ENCODE peak calls at places on chromosomes 13 and 19, in four cellular contexts. S is tibial nerve, J is A549, Q is transverse colon. F is an unnamed sample.

GRCh38 chr13:75372923-75373841 is 108.8 kb downstream of the TBC1D4 start:
- DNase-seq in S (no peak), J (no peak), Q (no peak), F (no peak)

GRCh38 chr13:66887088-66887487 is 343.0 kb downstream of the PCDH9 start:
- DNase-seq in S (no peak), J (no peak), Q (no peak), F (no peak)

GRCh38 chr19:38617283-38617763 is 430 bp downstream of the MAP4K1 start:
- DNase-seq in S (no peak), J (no peak), Q (no peak), F (no peak)

GRCh38 chr19:54158812-54159351 is 639 bp downstream of the LENG1 start:
- DNase-seq in S (no peak), J (no peak), Q (no peak), F (no peak)

GRCh38 chr13:112835344-112835743 is 133.7 kb upstream of the MCF2L start:
- DNase-seq in S (no peak), J (no peak), Q (no peak), F (no peak)

GRCh38 chr13:36282818-36283432 is 14.7 kb downstream of the CCDC169 start:
- DNase-seq in S (no peak), J (peak; percentile 23), Q (no peak), F (peak; percentile 17)

GRCh38 chr19:16814526-16815100 is 14.6 kb upstream of the SIN3B start:
- DNase-seq in S (no peak), J (no peak), Q (no peak), F (no peak)

GRCh38 chr13:58085819-58086218 is 454.3 kb downstream of the PCDH17 start:
- DNase-seq in S (no peak), J (no peak), Q (no peak), F (no peak)

GRCh38 chr19:2315818-2316353 is 7.9 kb upstream of the LINGO3 start:
- DNase-seq in S (peak; percentile 53), J (peak; percentile 43), Q (peak; percentile 71), F (peak; percentile 55)

GRCh38 chr13:114145256-114145655 is 12.8 kb upstream of the RASA3 start:
- DNase-seq in S (no peak), J (no peak), Q (peak; percentile 6), F (no peak)

GRCh38 chr13:44622701-44623100 is 46.6 kb upstream of the TSC22D1 start:
- DNase-seq in S (no peak), J (no peak), Q (no peak), F (no peak)

GRCh38 chr13:44620057-44620456 is 43.9 kb upstream of the TSC22D1 start:
- DNase-seq in S (no peak), J (peak; percentile 17), Q (no peak), F (no peak)

GRCh38 chr13:44626176-44626575 is 50.0 kb upstream of the TSC22D1 start:
- DNase-seq in S (no peak), J (no peak), Q (no peak), F (no peak)

GRCh38 chr13:44619651-44620050 is 43.5 kb upstream of the TSC22D1 start:
- DNase-seq in S (no peak), J (no peak), Q (no peak), F (no peak)

GRCh38 chr13:44622259-44622658 is 46.1 kb upstream of the TSC22D1 start:
- DNase-seq in S (no peak), J (peak; percentile 39), Q (no peak), F (no peak)
- TF ChIP-seq EP300 in S (no peak), J (no peak), Q (no peak), F (no peak)

DNA sequence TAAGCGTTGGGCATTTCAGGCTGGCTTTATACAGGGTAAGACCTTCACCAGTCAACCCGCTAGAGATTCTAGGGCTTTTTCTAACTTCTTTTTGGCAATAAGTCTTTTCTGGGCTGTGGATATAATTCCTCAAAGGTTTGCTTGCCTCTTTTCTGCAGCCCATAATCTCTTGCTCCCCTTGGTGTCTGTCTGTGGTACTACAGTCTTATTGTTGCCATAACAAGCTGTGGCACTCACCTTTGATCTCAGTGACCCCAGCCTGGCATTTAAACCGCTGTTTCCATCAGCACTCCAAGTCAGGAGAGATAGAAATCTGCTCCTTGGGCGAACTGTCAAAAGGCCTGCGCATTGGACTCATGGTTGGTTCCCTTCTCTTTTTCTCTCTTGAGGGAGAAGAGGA is 14.5 kb upstream of the MPHOSPH8 start:
- DNase-seq in S (no peak), J (peak; percentile 36), Q (no peak), F (peak; percentile 79)
- TF ChIP-seq CTCF in S (peak; percentile 9), J (peak; percentile 22), Q (peak; percentile 54), F (peak; percentile 79)

GRCh38 chr19:3968556-3969434 is 2.1 kb downstream of the DAPK3 start:
- DNase-seq in S (peak; percentile 86), J (peak; percentile 97), Q (peak; percentile 79), F (peak; percentile 98)
- TF ChIP-seq EP300 in S (peak; percentile 48), J (no peak), Q (peak; percentile 81), F (no peak)

GRCh38 chr19:57887195-57887941 is 1.5 kb downstream of the ZNF814 start:
- DNase-seq in S (no peak), J (no peak), Q (peak; percentile 12), F (no peak)

GRCh38 chr19:57888107-57888493 is 737 bp downstream of the ZNF814 start:
- DNase-seq in S (no peak), J (no peak), Q (no peak), F (no peak)

GRCh38 chr19:57886046-57886445 is 2.8 kb downstream of the ZNF814 start:
- DNase-seq in S (no peak), J (no peak), Q (no peak), F (no peak)

GRCh38 chr19:57888494-57889231 is at the start of gene ZNF814:
- DNase-seq in S (peak; percentile 73), J (peak; percentile 85), Q (peak; percentile 86), F (no peak)
- TF ChIP-seq CTCF in S (peak; percentile 13), J (peak; percentile 10), Q (peak; percentile 66), F (peak; percentile 49)

GRCh38 chr13:72889496-72889895 is 107.6 kb downstream of the PIBF1 start:
- DNase-seq in S (no peak), J (no peak), Q (no peak), F (no peak)
- TF ChIP-seq EP300 in S (no peak), J (no peak), Q (no peak), F (no peak)

F was measured in HepG2.